ENCODE peak calls at places on chromosomes 12 and 14, in seven cellular contexts. B is NCI-H1092 treated with DMSO at 0.1 percent for 48 hours, E is neural crest cell, K is iPS-NIHi11, J is foreskin melanocyte, L is tibial nerve, R is neuronal stem cell. F is an unnamed sample.
A peak's percentile ranks its signal among the peaks of the same experiment; 100 is the strongest.

GRCh38 chr12:65891219-65891618 is 66.9 kb downstream of the HMGA2 start:
- DNase-seq in E (no peak), K (no peak), R (no peak), J (no peak), L (no peak), B (no peak), F (no peak)

GRCh38 chr12:19140381-19141236 is 11.1 kb downstream of the PLEKHA5 start:
- DNase-seq in J (no peak), K (no peak), B (no peak), E (no peak), L (no peak), R (no peak), F (peak; percentile 50)

GRCh38 chr12:116712458-116713303 is 25.2 kb downstream of the SPRING1 start:
- DNase-seq in E (no peak), K (no peak), L (no peak), B (no peak), J (no peak), R (no peak), F (no peak)

GRCh38 chr12:752673-753400 is 458 bp downstream of the WNK1 start:
- DNase-seq in K (peak; percentile 73), E (peak; percentile 55), R (no peak), J (peak; percentile 60), B (peak; percentile 40), L (peak; percentile 33), F (peak; percentile 87)

GRCh38 chr14:55892906-55893305 is 225.3 kb upstream of the PELI2 start:
- DNase-seq in R (no peak), J (no peak), E (no peak), B (no peak), L (no peak), K (no peak), F (no peak)

GRCh38 chr12:57697076-57697475 is 3.1 kb downstream of the OS9 start:
- DNase-seq in L (no peak), B (no peak), K (no peak), E (no peak), R (no peak), J (no peak), F (no peak)

GRCh38 chr14:50452979-50453705 is 56.5 kb upstream of the CDKL1 start:
- DNase-seq in E (no peak), B (no peak), R (no peak), K (no peak), J (no peak), L (no peak), F (no peak)

GRCh38 chr12:106342397-106343212 is 14.9 kb upstream of the POLR3B start:
- DNase-seq in B (no peak), K (no peak), E (no peak), L (peak; percentile 50), J (no peak), R (no peak), F (no peak)

GRCh38 chr14:75705014-75705413 is 44.0 kb downstream of the TTLL5 start:
- DNase-seq in R (no peak), L (no peak), B (no peak), J (no peak), E (no peak), K (no peak), F (no peak)

GRCh38 chr14:38211258-38211735 is 3.6 kb downstream of the SSTR1 start:
- DNase-seq in B (no peak), L (no peak), K (no peak), R (peak; percentile 11), E (no peak), J (no peak), F (peak; percentile 69)

GRCh38 chr14:88352299-88353097 is 29.4 kb upstream of the KCNK10 start:
- DNase-seq in E (no peak), J (peak; percentile 85), K (no peak), L (no peak), R (no peak), B (peak; percentile 67), F (no peak)

GRCh38 chr12:102629262-102629888 is 149.0 kb upstream of the IGF1 start:
- DNase-seq in K (no peak), R (no peak), L (no peak), E (no peak), B (no peak), J (no peak), F (no peak)

GRCh38 chr12:27076930-27077329 is 5.4 kb downstream of the C12orf71 start:
- DNase-seq in E (no peak), B (no peak), K (no peak), J (peak; percentile 11), L (no peak), R (no peak), F (no peak)

GRCh38 chr12:104219361-104219892 is 3.8 kb downstream of the TXNRD1 start:
- DNase-seq in J (peak; percentile 88), R (no peak), B (no peak), E (no peak), K (no peak), L (no peak), F (no peak)

GRCh38 chr14:103140316-103141109 is 17.3 kb downstream of the TNFAIP2 start:
- DNase-seq in R (no peak), E (no peak), K (no peak), B (peak; percentile 19), L (no peak), J (no peak), F (peak; percentile 60)

GRCh38 chr14:68148276-68148675 is 328.7 kb downstream of the RAD51B start:
- DNase-seq in R (no peak), J (no peak), K (no peak), B (no peak), E (no peak), L (no peak), F (no peak)

GRCh38 chr12:62767506-62767905 is 167.4 kb downstream of the PPM1H start:
- DNase-seq in L (no peak), R (no peak), K (no peak), J (no peak), E (no peak), B (no peak), F (no peak)

GRCh38 chr12:93803408-93803807 is 126.2 kb downstream of the CRADD start:
- DNase-seq in K (no peak), B (no peak), E (no peak), J (no peak), R (no peak), L (no peak), F (no peak)

GRCh38 chr12:57521475-57522018 is 1.1 kb upstream of the MBD6 start:
- DNase-seq in B (no peak), J (no peak), K (no peak), E (peak; percentile 28), L (peak; percentile 35), R (peak; percentile 57), F (peak; percentile 88)

GRCh38 chr14:49463146-49463545 is 123.0 kb downstream of the RPS29 start:
- DNase-seq in J (no peak), B (no peak), L (no peak), R (no peak), E (no peak), K (no peak), F (no peak)

GRCh38 chr12:118371354-118372282 is 1.1 kb downstream of the TAOK3 start:
- DNase-seq in E (peak; percentile 6), K (peak; percentile 23), R (peak; percentile 21), B (no peak), J (no peak), L (no peak), F (peak; percentile 80)

GRCh38 chr14:36450550-36450949 is 69.5 kb downstream of the NKX2-1 start:
- DNase-seq in R (no peak), E (no peak), B (no peak), K (no peak), L (no peak), J (no peak), F (peak; percentile 61)

GRCh38 chr12:97924122-97924521 is 461.5 kb downstream of the RMST start:
- DNase-seq in R (no peak), K (no peak), J (no peak), B (no peak), E (no peak), L (no peak), F (no peak)

GRCh38 chr14:101928415-101928841 is 35.9 kb upstream of the DYNC1H1 start:
- DNase-seq in E (no peak), L (no peak), K (no peak), R (no peak), B (no peak), J (no peak), F (no peak)

GRCh38 chr12:20024194-20024593 is 344.1 kb upstream of the PDE3A start:
- DNase-seq in B (no peak), E (no peak), L (no peak), K (no peak), R (no peak), J (no peak), F (no peak)

GRCh38 chr14:104355949-104356737 is 217.8 kb downstream of the KIF26A start:
- DNase-seq in E (no peak), L (no peak), K (no peak), R (no peak), J (no peak), B (no peak), F (peak; percentile 43)

GRCh38 chr12:27498761-27499160 is 25.2 kb upstream of the PPFIBP1 start:
- DNase-seq in J (peak; percentile 58), E (no peak), R (no peak), B (no peak), L (no peak), K (no peak), F (no peak)

GRCh38 chr12:133080619-133081407 is at the start of gene ZNF140:
- DNase-seq in E (no peak), L (peak; percentile 89), R (peak; percentile 98), K (peak; percentile 90), J (peak; percentile 93), B (peak; percentile 99), F (peak; percentile 100)

GRCh38 chr14:76977793-76978730 is 50.4 kb downstream of the IRF2BPL start:
- DNase-seq in K (no peak), B (no peak), E (no peak), L (no peak), R (no peak), J (peak; percentile 33), F (peak; percentile 63)

GRCh38 chr14:24070285-24071143 is 848 bp upstream of the CPNE6 start:
- DNase-seq in E (no peak), J (no peak), K (no peak), L (no peak), R (no peak), B (no peak), F (no peak)

GRCh38 chr14:99647407-99647806 is 2.5 kb downstream of the HHIPL1 start:
- DNase-seq in R (no peak), L (no peak), K (no peak), B (no peak), E (no peak), J (no peak), F (no peak)

GRCh38 chr12:116697305-116698130 is 40.4 kb downstream of the SPRING1 start:
- DNase-seq in J (no peak), E (no peak), K (peak; percentile 76), L (no peak), R (no peak), B (no peak), F (peak; percentile 95)

GRCh38 chr12:50006754-50007442 is 18.4 kb downstream of the RACGAP1 start:
- DNase-seq in R (no peak), K (no peak), J (no peak), B (no peak), E (no peak), L (no peak), F (no peak)

GRCh38 chr12:124507188-124508109 is 60.0 kb downstream of the NCOR2 start:
- DNase-seq in J (no peak), L (peak; percentile 52), K (no peak), B (no peak), E (no peak), R (no peak), F (no peak)

GRCh38 chr14:24297190-24297964 is 2.2 kb downstream of the DHRS1 start:
- DNase-seq in L (no peak), K (peak; percentile 52), R (no peak), B (peak; percentile 26), J (no peak), E (no peak), F (no peak)

GRCh38 chr12:94805749-94806148 is 155.4 kb upstream of the TMCC3 start:
- DNase-seq in R (no peak), J (no peak), L (no peak), E (no peak), K (no peak), B (no peak), F (no peak)

GRCh38 chr14:105855246-105855892 is 329.0 kb downstream of the TMEM121 start:
- DNase-seq in E (no peak), B (no peak), L (no peak), R (no peak), J (no peak), K (no peak), F (peak; percentile 15)